ENCODE peak calls at places on chromosomes 1 and 21, in ten cellular contexts. V, B, S, I, M, A, U, R, H and D are unnamed samples.

GRCh38 chr1:209648931-209649776 is 3.1 kb downstream of the LAMB3 start:
- DNase-seq in U (no peak), B (peak; percentile 87), I (no peak), R (no peak), H (no peak), A (no peak), S (no peak), M (peak; percentile 98), V (no peak), D (peak; percentile 89)

GRCh38 chr1:17059391-17060128 is 5.7 kb upstream of the SDHB start:
- DNase-seq in M (peak; percentile 73), U (peak; percentile 76), V (peak; percentile 80), S (peak; percentile 61), H (peak; percentile 19), R (no peak), A (peak; percentile 83), I (peak; percentile 55), B (peak; percentile 64), D (peak; percentile 45)

GRCh38 chr21:45378258-45378966 is 26.6 kb upstream of the COL18A1 start:
- DNase-seq in H (no peak), A (no peak), S (no peak), R (no peak), M (peak; percentile 89), I (no peak), U (no peak), V (no peak), B (no peak), D (no peak)

GRCh38 chr1:15343099-15343498 is 66.6 kb upstream of the EFHD2 start:
- DNase-seq in H (no peak), U (no peak), M (no peak), I (no peak), A (no peak), S (no peak), V (no peak), R (no peak), B (no peak), D (no peak)

GRCh38 chr1:33242652-33243051 is 13.6 kb upstream of the ZNF362 start:
- DNase-seq in U (no peak), I (no peak), S (no peak), B (no peak), A (no peak), M (peak; percentile 14), H (no peak), V (no peak), R (no peak), D (no peak)

GRCh38 chr1:69305621-69306020 is 262.1 kb upstream of the LRRC7 start:
- DNase-seq in R (no peak), B (no peak), V (no peak), U (no peak), I (no peak), H (no peak), S (no peak), A (no peak), M (no peak), D (peak; percentile 32)

GRCh38 chr1:119895102-119895501 is 1.2 kb downstream of the ADAM30 start:
- DNase-seq in B (no peak), H (no peak), R (no peak), A (no peak), V (no peak), I (no peak), U (no peak), M (no peak), S (no peak), D (no peak)

GRCh38 chr1:111507411-111508201 is 4.2 kb upstream of the ADORA3 start:
- DNase-seq in M (peak; percentile 92), R (no peak), S (no peak), I (peak; percentile 74), A (peak; percentile 67), U (peak; percentile 57), B (peak; percentile 87), V (no peak), H (peak; percentile 72), D (peak; percentile 82)

GRCh38 chr1:63817152-63817667 is 43.4 kb downstream of the ROR1 start:
- DNase-seq in A (no peak), M (peak; percentile 59), V (no peak), R (no peak), S (peak; percentile 62), U (no peak), B (peak; percentile 58), I (no peak), H (no peak), D (no peak)

GRCh38 chr1:208977861-208978260 is 605.7 kb upstream of the CAMK1G start:
- DNase-seq in A (no peak), B (no peak), U (no peak), I (no peak), M (peak; percentile 66), H (no peak), S (no peak), V (no peak), R (no peak), D (no peak)

GRCh38 chr1:56477164-56478111 is 101.9 kb downstream of the PLPP3 start:
- DNase-seq in M (peak; percentile 28), B (no peak), U (no peak), H (peak; percentile 72), A (peak; percentile 72), R (no peak), V (peak; percentile 64), S (no peak), I (peak; percentile 14), D (no peak)

GRCh38 chr1:162983671-162984425 is 85.3 kb upstream of the RGS4 start:
- DNase-seq in R (no peak), B (no peak), H (no peak), U (no peak), M (peak; percentile 78), I (no peak), A (no peak), V (no peak), S (no peak), D (no peak)

GRCh38 chr1:51421961-51422360 is 91.6 kb upstream of the TTC39A start:
- DNase-seq in U (peak; percentile 60), S (peak; percentile 13), A (no peak), I (peak; percentile 50), V (peak; percentile 71), R (no peak), M (peak; percentile 42), H (no peak), B (peak; percentile 34), D (peak; percentile 67)

GRCh38 chr1:77876884-77877283 is 11.5 kb upstream of the NEXN start:
- DNase-seq in V (no peak), A (no peak), R (no peak), M (peak; percentile 58), H (no peak), U (no peak), B (no peak), I (no peak), S (no peak), D (no peak)

GRCh38 chr1:67746299-67746698 is 61.3 kb downstream of the GADD45A start:
- DNase-seq in S (no peak), U (no peak), A (no peak), M (no peak), R (no peak), B (no peak), H (peak; percentile 56), V (no peak), I (no peak), D (no peak)

GRCh38 chr21:41711416-41712023 is 55.3 kb downstream of the RIPK4 start:
- DNase-seq in R (no peak), B (peak; percentile 87), S (no peak), H (no peak), A (no peak), M (no peak), U (no peak), I (no peak), V (no peak), D (no peak)

GRCh38 chr1:180176965-180177364 is 22.3 kb downstream of the QSOX1 start:
- DNase-seq in B (no peak), V (no peak), S (no peak), U (no peak), A (no peak), M (no peak), H (no peak), R (no peak), I (no peak), D (no peak)

GRCh38 chr1:156692958-156693857 is 12.2 kb downstream of the CRABP2 start:
- DNase-seq in V (no peak), U (peak; percentile 59), R (peak; percentile 91), I (no peak), A (no peak), M (peak; percentile 46), S (peak; percentile 15), H (no peak), B (no peak), D (peak; percentile 35)

GRCh38 chr1:167602840-167603239 is 27.2 kb upstream of the RCSD1 start:
- DNase-seq in A (no peak), U (no peak), M (no peak), S (no peak), R (no peak), V (no peak), B (no peak), H (no peak), I (no peak), D (no peak)